ENCODE peak calls at places on chromosomes 4 and X, in five cellular contexts. One of them, this sample, is unnamed.

GRCh38 chr4:1175635-1176229 is 3.3 kb upstream of the SPON2 start:
- DNase-seq in fibroblast of mammary gland: no peak
- DNase-seq in EL: no peak
- DNase-seq in activated gamma-delta T cell treated with Interleukin-2 at 50 U/mL for 16 hours: no peak
- DNase-seq in activated naive CD8-positive, alpha-beta T cell treated with anti-CD3 and anti-CD28 coated beads, Interleukin-2, amount 50 U/mL, for 24 hours: no peak
- DNase-seq in this sample: no peak

GRCh38 chrX:73561791-73562190 is 1.2 kb upstream of the CHIC1 start:
- DNase-seq in fibroblast of mammary gland: peak
- DNase-seq in EL: no peak
- DNase-seq in activated gamma-delta T cell treated with Interleukin-2 at 50 U/mL for 16 hours: no peak
- DNase-seq in activated naive CD8-positive, alpha-beta T cell treated with anti-CD3 and anti-CD28 coated beads, Interleukin-2, amount 50 U/mL, for 24 hours: no peak
- DNase-seq in this sample: no peak

GRCh38 chr4:62051332-62051731 is 851.2 kb downstream of the ADGRL3 start:
- DNase-seq in fibroblast of mammary gland: no peak
- DNase-seq in EL: no peak
- DNase-seq in activated gamma-delta T cell treated with Interleukin-2 at 50 U/mL for 16 hours: no peak
- DNase-seq in activated naive CD8-positive, alpha-beta T cell treated with anti-CD3 and anti-CD28 coated beads, Interleukin-2, amount 50 U/mL, for 24 hours: no peak
- DNase-seq in this sample: no peak

GRCh38 chr4:154406022-154406835 is 85.4 kb downstream of the DCHS2 start:
- DNase-seq in fibroblast of mammary gland: no peak
- DNase-seq in EL: no peak
- DNase-seq in activated gamma-delta T cell treated with Interleukin-2 at 50 U/mL for 16 hours: no peak
- DNase-seq in activated naive CD8-positive, alpha-beta T cell treated with anti-CD3 and anti-CD28 coated beads, Interleukin-2, amount 50 U/mL, for 24 hours: no peak
- DNase-seq in this sample: no peak

GRCh38 chrX:2748171-2748814 is 3.5 kb upstream of the XG start:
- DNase-seq in fibroblast of mammary gland: peak
- DNase-seq in EL: no peak
- DNase-seq in activated gamma-delta T cell treated with Interleukin-2 at 50 U/mL for 16 hours: no peak
- DNase-seq in activated naive CD8-positive, alpha-beta T cell treated with anti-CD3 and anti-CD28 coated beads, Interleukin-2, amount 50 U/mL, for 24 hours: no peak
- DNase-seq in this sample: no peak

GRCh38 chr4:14008494-14008893 is 381.0 kb upstream of the BOD1L1 start:
- DNase-seq in fibroblast of mammary gland: no peak
- DNase-seq in EL: no peak
- DNase-seq in activated gamma-delta T cell treated with Interleukin-2 at 50 U/mL for 16 hours: no peak
- DNase-seq in activated naive CD8-positive, alpha-beta T cell treated with anti-CD3 and anti-CD28 coated beads, Interleukin-2, amount 50 U/mL, for 24 hours: no peak
- DNase-seq in this sample: no peak

GRCh38 chr4:186954506-186954905 is 230.8 kb upstream of the FAT1 start:
- DNase-seq in fibroblast of mammary gland: no peak
- DNase-seq in EL: no peak
- DNase-seq in activated gamma-delta T cell treated with Interleukin-2 at 50 U/mL for 16 hours: no peak
- DNase-seq in activated naive CD8-positive, alpha-beta T cell treated with anti-CD3 and anti-CD28 coated beads, Interleukin-2, amount 50 U/mL, for 24 hours: no peak
- DNase-seq in this sample: no peak

GRCh38 chr4:20352172-20352431 is 100.4 kb downstream of the SLIT2 start:
- DNase-seq in fibroblast of mammary gland: no peak
- DNase-seq in EL: no peak
- DNase-seq in activated gamma-delta T cell treated with Interleukin-2 at 50 U/mL for 16 hours: no peak
- DNase-seq in activated naive CD8-positive, alpha-beta T cell treated with anti-CD3 and anti-CD28 coated beads, Interleukin-2, amount 50 U/mL, for 24 hours: no peak
- DNase-seq in this sample: no peak

GRCh38 chr4:1383728-1384591 is 22.3 kb downstream of the NKX1-1 start:
- DNase-seq in fibroblast of mammary gland: no peak
- DNase-seq in EL: no peak
- DNase-seq in activated gamma-delta T cell treated with Interleukin-2 at 50 U/mL for 16 hours: no peak
- DNase-seq in activated naive CD8-positive, alpha-beta T cell treated with anti-CD3 and anti-CD28 coated beads, Interleukin-2, amount 50 U/mL, for 24 hours: no peak
- DNase-seq in this sample: no peak

GRCh38 chr4:7282094-7282370 is 89.7 kb downstream of the SORCS2 start:
- DNase-seq in fibroblast of mammary gland: no peak
- DNase-seq in EL: no peak
- DNase-seq in activated gamma-delta T cell treated with Interleukin-2 at 50 U/mL for 16 hours: no peak
- DNase-seq in activated naive CD8-positive, alpha-beta T cell treated with anti-CD3 and anti-CD28 coated beads, Interleukin-2, amount 50 U/mL, for 24 hours: no peak
- DNase-seq in this sample: no peak

This sample was measured in stimulated activated naive CD8-positive, alpha-beta T cell treated with anti-CD3 and anti-CD28 coated beads, Interleukin-15, Interleukin-2, amounts not matched to agents 100 U/mL and 50 U/mL, for 24 hours.